ENCODE peak calls at places on chromosome 15, in five cellular contexts. One of them, this sample, is unnamed.

GRCh38 chr15:59296181-59296617 is 76.5 kb downstream of the MYO1E start:
- DNase-seq in ovary: no peak
- DNase-seq in suprapubic skin: no peak
- DNase-seq in breast epithelium: no peak
- DNase-seq in uterus: no peak
- DNase-seq in this sample: no peak

GRCh38 chr15:75043509-75044257 is 20.3 kb downstream of the PPCDC start:
- DNase-seq in breast epithelium: peak
- DNase-seq in ovary: peak
- DNase-seq in suprapubic skin: peak
- DNase-seq in uterus: peak
- DNase-seq in this sample: peak

GRCh38 chr15:74830868-74831267 is 4.4 kb downstream of the CPLX3 start:
- DNase-seq in breast epithelium: no peak
- DNase-seq in uterus: no peak
- DNase-seq in suprapubic skin: no peak
- DNase-seq in ovary: no peak
- DNase-seq in this sample: peak

GRCh38 chr15:78130466-78131294 is 565 bp downstream of the CIB2 start:
- DNase-seq in suprapubic skin: no peak
- DNase-seq in uterus: no peak
- DNase-seq in ovary: peak
- DNase-seq in breast epithelium: no peak
- DNase-seq in this sample: peak

GRCh38 chr15:86231864-86232801 is 152.5 kb downstream of the AGBL1 start:
- DNase-seq in breast epithelium: no peak
- DNase-seq in ovary: no peak
- DNase-seq in uterus: no peak
- DNase-seq in suprapubic skin: no peak
- DNase-seq in this sample: no peak

GRCh38 chr15:31489281-31489680 is 162.6 kb downstream of the KLF13 start:
- DNase-seq in ovary: no peak
- DNase-seq in suprapubic skin: no peak
- DNase-seq in uterus: no peak
- DNase-seq in breast epithelium: no peak
- DNase-seq in this sample: no peak

GRCh38 chr15:93321881-93322282 is 232.9 kb upstream of the RGMA start:
- DNase-seq in uterus: no peak
- DNase-seq in ovary: no peak
- DNase-seq in breast epithelium: peak
- DNase-seq in suprapubic skin: no peak
- DNase-seq in this sample: no peak

GRCh38 chr15:45704329-45705249 is 69.8 kb downstream of the SQOR start:
- DNase-seq in uterus: no peak
- DNase-seq in suprapubic skin: no peak
- DNase-seq in breast epithelium: no peak
- DNase-seq in ovary: peak
- DNase-seq in this sample: no peak

GRCh38 chr15:76116138-76116885 is 56.5 kb downstream of the TMEM266 start:
- DNase-seq in breast epithelium: no peak
- DNase-seq in uterus: no peak
- DNase-seq in suprapubic skin: no peak
- DNase-seq in ovary: no peak
- DNase-seq in this sample: no peak

GRCh38 chr15:68256675-68257450 is 20.7 kb upstream of the FEM1B start:
- DNase-seq in breast epithelium: peak
- DNase-seq in uterus: peak
- DNase-seq in ovary: peak
- DNase-seq in suprapubic skin: peak
- DNase-seq in this sample: peak

GRCh38 chr15:76058714-76059319 is 968 bp upstream of the TMEM266 start:
- DNase-seq in suprapubic skin: no peak
- DNase-seq in ovary: no peak
- DNase-seq in uterus: no peak
- DNase-seq in breast epithelium: no peak
- DNase-seq in this sample: no peak

GRCh38 chr15:78565951-78566774 is 843 bp downstream of the CHRNA5 start:
- DNase-seq in uterus: no peak
- DNase-seq in ovary: no peak
- DNase-seq in breast epithelium: no peak
- DNase-seq in suprapubic skin: no peak
- DNase-seq in this sample: no peak

GRCh38 chr15:96354731-96355560 is 24.4 kb downstream of the NR2F2 start:
- DNase-seq in breast epithelium: no peak
- DNase-seq in ovary: no peak
- DNase-seq in uterus: peak
- DNase-seq in suprapubic skin: no peak
- DNase-seq in this sample: no peak

GRCh38 chr15:94412979-94413741 is 181.8 kb downstream of the MCTP2 start:
- DNase-seq in breast epithelium: no peak
- DNase-seq in ovary: no peak
- DNase-seq in suprapubic skin: no peak
- DNase-seq in uterus: no peak
- DNase-seq in this sample: no peak

GRCh38 chr15:47477253-47477652 is 240.1 kb upstream of the SEMA6D start:
- DNase-seq in ovary: no peak
- DNase-seq in breast epithelium: no peak
- DNase-seq in uterus: no peak
- DNase-seq in suprapubic skin: no peak
- DNase-seq in this sample: no peak

GRCh38 chr15:81897011-81897677 is 148.7 kb downstream of the MEX3B start:
- DNase-seq in uterus: peak
- DNase-seq in breast epithelium: no peak
- DNase-seq in suprapubic skin: no peak
- DNase-seq in ovary: no peak
- DNase-seq in this sample: no peak

GRCh38 chr15:84982301-84982920 is 755 bp downstream of the PDE8A start:
- DNase-seq in breast epithelium: peak
- DNase-seq in ovary: peak
- DNase-seq in uterus: peak
- DNase-seq in suprapubic skin: no peak
- DNase-seq in this sample: peak
- TF ChIP-seq POLR2A in breast epithelium: no peak
- TF ChIP-seq POLR2A in ovary: no peak
- TF ChIP-seq POLR2A in uterus: no peak
- TF ChIP-seq POLR2A in suprapubic skin: no peak
- TF ChIP-seq POLR2A in this sample: no peak

DNA sequence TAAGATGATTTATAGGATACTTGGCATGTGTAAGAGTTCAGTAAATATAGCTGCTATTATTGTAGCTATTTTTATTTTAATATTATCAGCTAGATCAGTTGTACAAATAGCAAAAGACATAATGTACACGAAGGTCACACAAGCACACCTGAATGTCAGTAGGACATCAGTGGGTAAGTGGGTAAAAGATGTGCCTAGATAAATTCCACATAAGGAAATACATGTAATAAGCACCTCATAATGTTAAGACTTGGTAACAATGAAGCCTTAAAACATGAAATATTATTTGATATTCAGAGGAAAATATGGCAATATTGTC is 41.5 kb downstream of the ABHD2 start:
- DNase-seq in uterus: no peak
- DNase-seq in ovary: no peak
- DNase-seq in breast epithelium: no peak
- DNase-seq in suprapubic skin: no peak
- DNase-seq in this sample: no peak
- TF ChIP-seq CTCF in uterus: no peak
- TF ChIP-seq CTCF in ovary: no peak
- TF ChIP-seq CTCF in breast epithelium: no peak
- TF ChIP-seq CTCF in suprapubic skin: no peak
- TF ChIP-seq CTCF in this sample: no peak

DNA sequence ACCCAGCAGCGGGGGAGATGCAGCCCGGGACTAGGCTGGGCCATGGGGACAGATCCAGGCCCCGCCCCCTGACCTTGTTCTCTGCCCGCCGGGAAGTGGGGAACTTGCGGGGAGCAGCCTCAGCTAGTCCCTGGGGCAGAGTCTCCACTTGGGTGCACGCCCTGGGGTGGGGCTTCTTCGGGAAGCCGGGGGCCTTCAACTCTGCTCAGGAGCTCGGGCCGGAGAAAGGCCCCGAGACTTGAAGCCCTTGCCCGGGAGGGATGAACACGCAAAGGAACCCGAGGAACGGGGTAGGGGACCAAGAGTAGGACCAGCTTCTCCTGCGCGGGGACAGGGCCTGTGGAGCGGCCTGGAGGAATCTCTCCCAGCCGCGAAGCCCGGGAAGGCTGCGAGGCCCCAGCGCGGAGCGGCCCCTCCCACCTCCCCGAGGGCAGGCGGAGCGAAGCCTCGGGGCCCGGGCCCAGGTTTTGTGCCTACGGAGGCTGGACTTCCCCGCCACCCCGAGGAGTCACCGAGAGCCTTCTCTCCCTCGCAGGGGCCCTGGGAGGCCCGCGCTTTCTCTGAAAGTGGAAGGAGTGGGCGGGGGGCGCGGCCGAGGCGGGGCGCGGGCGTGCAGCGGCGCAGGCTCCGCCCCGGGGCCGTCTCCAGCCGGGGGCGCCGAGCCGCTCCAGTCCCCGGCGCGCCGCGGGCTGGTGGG is at the start of gene ITPKA:
- DNase-seq in ovary: peak
- DNase-seq in uterus: peak
- DNase-seq in breast epithelium: no peak
- DNase-seq in suprapubic skin: peak
- DNase-seq in this sample: peak
- TF ChIP-seq POLR2A in ovary: no peak
- TF ChIP-seq POLR2A in uterus: no peak
- TF ChIP-seq POLR2A in breast epithelium: no peak
- TF ChIP-seq POLR2A in suprapubic skin: no peak
- TF ChIP-seq POLR2A in this sample: no peak

DNA sequence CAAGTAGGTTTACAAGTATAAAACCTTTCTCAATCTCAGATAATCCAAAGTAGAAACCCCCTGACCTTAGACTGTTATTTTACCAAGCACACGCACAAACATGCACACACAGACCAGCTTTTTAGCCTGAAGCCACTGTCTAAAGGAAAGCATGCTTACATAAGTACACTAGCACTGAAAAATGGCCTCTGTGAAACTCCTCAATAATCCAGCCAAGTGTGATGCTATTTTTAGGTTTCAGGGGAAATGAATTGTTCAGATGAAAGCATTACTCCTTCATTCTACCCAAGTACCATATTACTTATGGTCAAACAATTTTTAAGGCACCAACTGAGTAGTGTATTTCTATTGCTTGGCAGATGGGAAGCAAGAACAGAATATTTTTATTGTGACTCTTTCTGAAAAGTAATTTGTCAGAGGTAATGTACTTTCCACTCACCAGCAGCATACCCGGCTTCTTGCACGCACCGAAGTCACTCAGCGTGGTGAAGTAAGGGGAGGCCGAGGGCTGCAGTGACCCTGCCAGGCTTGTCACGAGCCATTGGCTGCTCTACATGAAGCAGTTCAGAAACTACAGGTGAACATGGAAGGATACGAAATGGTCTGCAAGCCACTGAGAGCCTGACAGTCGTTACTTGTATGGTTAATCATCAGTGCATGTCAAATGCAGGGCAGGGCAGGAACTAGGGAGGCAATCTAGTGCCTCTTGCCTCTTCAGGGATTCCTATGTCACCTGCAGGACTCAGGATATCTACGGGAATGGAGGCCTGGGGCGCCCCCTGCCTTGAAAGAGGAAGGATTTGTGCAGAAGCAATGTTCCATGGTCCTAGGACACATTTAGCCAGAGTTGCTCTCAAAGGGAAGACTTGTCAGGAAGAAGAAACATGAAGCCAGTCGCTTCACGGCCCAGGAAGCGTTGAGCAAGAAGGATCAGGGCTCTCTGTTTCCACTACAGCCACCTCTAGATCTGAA is 106.6 kb downstream of the GABRB3 start:
- DNase-seq in uterus: no peak
- DNase-seq in breast epithelium: no peak
- DNase-seq in ovary: no peak
- DNase-seq in suprapubic skin: no peak
- DNase-seq in this sample: no peak
- TF ChIP-seq CTCF in uterus: no peak
- TF ChIP-seq CTCF in breast epithelium: no peak
- TF ChIP-seq CTCF in ovary: no peak
- TF ChIP-seq CTCF in suprapubic skin: no peak
- TF ChIP-seq CTCF in this sample: no peak

DNA sequence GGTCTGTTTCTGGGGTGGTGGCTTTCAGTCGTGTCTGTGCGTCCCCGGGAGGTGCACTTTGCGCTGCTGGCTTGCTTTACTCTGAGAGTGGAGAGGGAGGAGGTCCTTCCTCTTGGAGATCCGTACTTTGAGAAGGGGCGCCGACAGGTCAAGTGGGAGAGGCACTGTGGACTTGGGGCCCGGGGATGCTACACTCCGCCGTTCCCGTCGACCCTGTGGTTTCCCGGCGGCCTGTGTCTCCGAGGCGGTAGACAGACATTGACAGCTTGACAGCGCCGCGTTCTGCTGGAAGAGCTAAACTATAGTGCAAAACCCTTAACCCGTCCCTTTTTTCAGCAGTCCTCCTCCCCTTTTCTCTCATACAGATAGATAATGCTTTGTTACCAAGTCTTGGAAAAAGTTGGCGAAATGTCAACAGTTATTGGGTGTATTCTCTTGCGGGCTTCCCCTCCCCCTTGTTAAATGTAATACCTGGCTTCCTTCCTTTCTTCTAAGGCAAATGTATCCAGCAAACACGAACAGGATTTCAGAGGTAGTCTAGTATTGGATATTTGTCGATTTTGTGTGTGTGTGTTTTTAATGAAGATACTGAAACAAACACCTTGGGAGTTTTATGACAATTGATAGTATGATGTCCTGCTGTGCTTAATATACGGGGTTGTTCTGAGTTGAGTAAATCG is 6.6 kb downstream of the TPM1 start:
- DNase-seq in suprapubic skin: no peak
- DNase-seq in ovary: peak
- DNase-seq in uterus: no peak
- DNase-seq in breast epithelium: no peak
- DNase-seq in this sample: peak
- TF ChIP-seq POLR2A in suprapubic skin: no peak
- TF ChIP-seq POLR2A in ovary: no peak
- TF ChIP-seq POLR2A in uterus: no peak
- TF ChIP-seq POLR2A in breast epithelium: no peak
- TF ChIP-seq POLR2A in this sample: no peak

DNA sequence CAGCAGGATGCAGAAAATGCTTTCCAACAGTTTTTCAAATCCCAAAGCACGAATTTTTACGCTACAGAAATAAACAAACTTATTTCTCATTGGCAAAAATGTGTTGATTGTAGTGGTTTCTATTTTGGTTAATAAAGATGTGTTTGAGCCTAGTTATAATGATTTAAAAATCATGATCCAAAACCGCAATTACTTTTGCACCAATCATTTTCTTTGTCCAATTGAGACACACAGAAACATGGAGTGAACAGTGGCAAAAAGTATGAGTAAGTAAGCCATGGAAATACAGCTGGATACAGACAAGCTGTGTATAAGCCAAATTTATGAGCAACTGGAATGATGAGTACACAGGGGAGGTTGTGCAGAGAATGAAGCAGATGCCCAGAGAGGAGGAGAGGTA is 427.9 kb downstream of the NTRK3 start:
- DNase-seq in ovary: no peak
- DNase-seq in breast epithelium: no peak
- DNase-seq in suprapubic skin: no peak
- DNase-seq in uterus: no peak
- DNase-seq in this sample: no peak
- TF ChIP-seq CTCF in ovary: no peak
- TF ChIP-seq CTCF in breast epithelium: no peak
- TF ChIP-seq CTCF in suprapubic skin: no peak
- TF ChIP-seq CTCF in uterus: no peak
- TF ChIP-seq CTCF in this sample: no peak

This sample was measured in heart left ventricle.